ENCODE peak calls at places on chromosomes 3 and 15, in seven cellular contexts. S is neuronal stem cell, E is IMR-90, K is trophoblast cell, V is H9, Y is mesendoderm, F is H1. D is an unnamed sample.

GRCh38 chr3:194389269-194389668 is 9.8 kb downstream of the GP5 start:
- DNase-seq in S (no peak), E (no peak), K (no peak), V (no peak), Y (no peak), F (peak), D (no peak)

GRCh38 chr15:50051811-50052419 is 67.1 kb downstream of the ATP8B4 start:
- DNase-seq in S (peak), E (peak), K (peak), V (peak), Y (peak), F (no peak), D (peak)

GRCh38 chr3:115436767-115437301 is 186.5 kb upstream of the GAP43 start:
- DNase-seq in S (no peak), E (peak), K (peak), V (peak), Y (peak), F (no peak), D (peak)

GRCh38 chr3:78978037-78978436 is 789.8 kb downstream of the ROBO1 start:
- DNase-seq in S (no peak), E (peak), K (peak), V (no peak), Y (peak), F (no peak), D (peak)

GRCh38 chr3:52705688-52706686 is at the start of the genes GLT8D1 and SPCS1:
- DNase-seq in S (peak), E (peak), K (peak), V (peak), Y (peak), F (peak), D (peak)

GRCh38 chr15:77568960-77569646 is 63.6 kb downstream of the LINGO1 start:
- DNase-seq in S (no peak), E (peak), K (peak), V (no peak), Y (no peak), F (no peak), D (peak)

GRCh38 chr3:126678691-126679317 is 23.9 kb upstream of the TXNRD3 start:
- DNase-seq in S (no peak), E (no peak), K (no peak), V (no peak), Y (no peak), F (no peak), D (no peak)

GRCh38 chr3:14598143-14598569 is 53.4 kb upstream of the CCDC174 start:
- DNase-seq in S (peak), E (peak), K (peak), V (peak), Y (peak), F (peak), D (peak)

GRCh38 chr3:61371123-61371522 is 119.9 kb upstream of the FHIT start:
- DNase-seq in S (peak), E (no peak), K (peak), V (no peak), Y (peak), F (peak), D (peak)

GRCh38 chr15:61857169-61857829 is 202.9 kb downstream of the VPS13C start:
- DNase-seq in S (no peak), E (no peak), K (no peak), V (no peak), Y (peak), F (no peak), D (no peak)

GRCh38 chr15:70461992-70462391 is 301.4 kb downstream of the UACA start:
- DNase-seq in S (no peak), E (no peak), K (peak), V (no peak), Y (no peak), F (no peak), D (no peak)

GRCh38 chr15:70466305-70466704 is 297.1 kb downstream of the UACA start:
- DNase-seq in S (no peak), E (no peak), K (no peak), V (no peak), Y (no peak), F (no peak), D (no peak)

GRCh38 chr15:70461017-70461416 is 302.3 kb downstream of the UACA start:
- DNase-seq in S (no peak), E (no peak), K (peak), V (no peak), Y (no peak), F (no peak), D (no peak)

GRCh38 chr15:70465812-70466211 is 297.5 kb downstream of the UACA start:
- DNase-seq in S (no peak), E (no peak), K (peak), V (no peak), Y (no peak), F (no peak), D (no peak)

DNA sequence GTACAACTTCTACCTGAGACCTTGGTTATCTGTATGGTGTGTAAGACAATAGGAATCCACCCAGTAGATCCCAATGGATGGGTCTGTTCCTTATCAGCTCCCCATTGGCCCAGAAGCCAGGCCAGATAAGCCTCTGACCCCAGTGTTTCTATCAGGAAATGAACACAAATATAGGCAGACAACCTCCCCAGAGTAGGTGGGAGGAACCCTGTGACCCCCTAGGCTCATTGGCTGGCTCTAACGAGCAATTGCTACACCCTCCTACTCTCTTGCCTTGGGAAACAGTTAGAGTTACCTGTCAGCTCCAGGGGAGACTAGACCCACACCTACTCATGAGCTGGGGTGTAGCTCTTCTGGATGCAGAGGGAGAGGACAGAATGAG is 299.9 kb downstream of the UACA start:
- DNase-seq in S (no peak), E (no peak), K (no peak), V (no peak), Y (no peak), F (no peak), D (no peak)
- H3K4me2 ChIP-seq in S (no peak), E (no peak), K (no peak), V (no peak), Y (no peak), F (no peak), D (no peak)

GRCh38 chr15:69576035-69576526 is 123.5 kb downstream of the RPLP1 start:
- DNase-seq in S (peak), E (no peak), K (peak), V (peak), Y (no peak), F (peak), D (peak)
- H3K9ac ChIP-seq in S (no peak), E (no peak), K (no peak), V (no peak), Y (no peak), F (no peak), D (no peak)

GRCh38 chr3:186826978-186827857 is 15.3 kb upstream of the ADIPOQ start:
- DNase-seq in S (peak), E (peak), K (peak), V (peak), Y (peak), F (peak), D (peak)
- H2BK120ac ChIP-seq in S (no peak), E (no peak), K (no peak), V (no peak), Y (no peak), F (no peak), D (no peak)

DNA sequence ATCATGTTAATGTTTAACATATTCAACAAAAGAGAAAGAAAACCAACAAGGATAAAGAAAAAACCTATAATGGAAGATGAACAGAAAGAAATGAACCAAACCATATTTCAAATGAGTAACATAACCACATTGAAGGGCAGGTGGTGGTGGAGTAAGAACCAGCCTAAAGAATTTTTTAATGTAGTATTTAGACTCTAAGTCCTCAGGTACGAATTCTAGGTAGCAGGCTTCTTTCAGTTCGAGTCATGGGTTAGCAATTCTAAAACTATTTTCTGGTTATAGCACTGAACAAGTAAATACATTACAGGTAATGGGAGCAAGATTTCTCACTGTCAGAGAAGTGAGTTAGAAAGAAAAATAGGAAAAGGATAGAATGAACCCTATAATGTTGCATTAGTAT is 24.4 kb downstream of the DCBLD2 start:
- DNase-seq in S (no peak), E (no peak), K (peak), V (no peak), Y (no peak), F (no peak), D (no peak)
- H3K4me2 ChIP-seq in S (no peak), E (no peak), K (no peak), V (no peak), Y (no peak), F (no peak), D (no peak)

GRCh38 chr15:101014276-101014675 is 95.1 kb downstream of the LRRK1 start:
- DNase-seq in S (no peak), E (no peak), K (no peak), V (peak), Y (no peak), F (no peak), D (no peak)

GRCh38 chr15:101011582-101011981 is 92.4 kb downstream of the LRRK1 start:
- DNase-seq in S (no peak), E (no peak), K (no peak), V (peak), Y (no peak), F (no peak), D (no peak)

GRCh38 chr15:101012326-101013040 is 93.3 kb downstream of the LRRK1 start:
- DNase-seq in S (no peak), E (no peak), K (no peak), V (peak), Y (no peak), F (peak), D (no peak)

GRCh38 chr15:101013769-101014223 is 94.6 kb downstream of the LRRK1 start:
- DNase-seq in S (no peak), E (no peak), K (no peak), V (peak), Y (no peak), F (no peak), D (no peak)

GRCh38 chr15:101013151-101013550 is 94.0 kb downstream of the LRRK1 start:
- DNase-seq in S (no peak), E (no peak), K (no peak), V (peak), Y (no peak), F (no peak), D (no peak)
- H3K9ac ChIP-seq in S (no peak), E (no peak), K (no peak), V (no peak), Y (no peak), F (no peak), D (no peak)

GRCh38 chr15:43934480-43934879 is 107.7 kb downstream of the WDR76 start:
- DNase-seq in S (no peak), E (peak), K (no peak), V (no peak), Y (no peak), F (no peak), D (no peak)
- H2BK120ac ChIP-seq in S (no peak), E (no peak), K (no peak), V (no peak), Y (no peak), F (no peak), D (no peak)

DNA sequence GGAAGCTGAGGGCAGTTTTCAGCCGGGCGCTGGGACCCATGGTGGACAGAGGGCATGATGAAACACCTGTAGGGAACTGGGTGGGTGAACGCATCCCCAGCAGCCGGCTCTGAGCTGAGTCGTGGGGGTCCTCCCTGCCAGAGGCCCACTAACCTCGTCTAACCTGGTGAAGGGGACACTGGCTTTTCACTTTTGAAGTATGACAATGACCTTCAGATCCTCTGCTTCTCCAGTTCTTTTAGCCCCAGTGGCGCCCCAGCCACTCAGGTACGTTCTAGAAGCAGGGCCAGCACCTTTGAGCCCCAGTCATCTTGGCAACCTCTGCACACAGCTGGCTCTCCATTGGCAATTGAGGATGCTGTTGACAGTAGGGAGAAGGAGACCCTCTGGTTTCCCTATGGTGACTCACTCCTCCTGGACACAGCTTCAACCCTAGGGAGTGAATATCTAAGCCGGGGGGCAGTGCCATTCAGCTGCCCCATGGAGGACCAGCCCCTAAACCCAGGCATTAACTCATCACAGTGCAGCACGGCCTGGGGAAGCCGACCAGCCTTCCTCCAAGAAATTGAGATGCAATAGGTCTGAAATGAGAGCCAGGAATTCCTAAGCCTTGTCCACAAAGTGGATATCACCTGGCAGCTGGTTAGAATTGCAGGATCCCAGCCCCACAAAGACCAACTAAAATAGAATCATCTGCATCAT is 46.1 kb downstream of the CMTM6 start:
- DNase-seq in S (no peak), E (no peak), K (no peak), V (no peak), Y (no peak), F (peak), D (no peak)
- H3K4me2 ChIP-seq in S (no peak), E (no peak), K (no peak), V (no peak), Y (no peak), F (no peak), D (no peak)

D was measured in mesenchymal stem cell.